ENCODE peak calls at places on chromosomes 16 and 17, in nine cellular contexts. F is NCI-H510A; V is EL; M is cardiac fibroblast; P is activated T-cell treated with anti-CD3 and anti-CD28 coated beads, Interleukin-2, amount 50 U/mL, for 72 hours; C is tibial nerve; A is activated CD4-positive, CD25-positive, alpha-beta regulatory T cell; H is KG1; E is ELR. L is an unnamed sample.
A peak's percentile ranks its signal among the peaks of the same experiment; 100 is the strongest.

GRCh38 chr16:14113344-14113743 is 42.2 kb downstream of the MRTFB start:
- DNase-seq in F (no peak), V (no peak), M (no peak), P (no peak), C (no peak), A (no peak), H (no peak), E (no peak), L (no peak)

GRCh38 chr17:43584666-43585102 is 38.5 kb upstream of the ETV4 start:
- DNase-seq in F (no peak), V (peak; percentile 56), M (peak; percentile 64), P (no peak), C (no peak), A (no peak), H (no peak), E (no peak), L (no peak)

GRCh38 chr17:60920107-60920506 is 242.5 kb downstream of the BCAS3 start:
- DNase-seq in F (no peak), V (no peak), M (no peak), P (no peak), C (no peak), A (no peak), H (no peak), E (no peak), L (no peak)

GRCh38 chr17:21283482-21284318 is 811 bp upstream of the MAP2K3 start:
- DNase-seq in F (no peak), V (peak; percentile 60), M (peak; percentile 48), P (no peak), C (peak; percentile 16), A (no peak), H (no peak), E (peak; percentile 70), L (peak; percentile 42)

GRCh38 chr17:34382586-34383224 is 19.7 kb upstream of the CCL1 start:
- DNase-seq in F (no peak), V (no peak), M (peak; percentile 26), P (peak; percentile 72), C (no peak), A (no peak), H (no peak), E (no peak), L (no peak)

GRCh38 chr16:2060346-2060745 is 12.6 kb downstream of the TSC2 start:
- DNase-seq in F (no peak), V (no peak), M (no peak), P (no peak), C (no peak), A (no peak), H (no peak), E (no peak), L (no peak)

GRCh38 chr17:32909787-32910369 is 18.1 kb upstream of the TMEM98 start:
- DNase-seq in F (peak; percentile 17), V (peak; percentile 83), M (peak; percentile 89), P (peak; percentile 67), C (peak; percentile 92), A (no peak), H (no peak), E (peak; percentile 79), L (peak; percentile 88)

GRCh38 chr17:44782349-44782850 is 23.6 kb downstream of the ADAM11 start:
- DNase-seq in F (no peak), V (no peak), M (no peak), P (no peak), C (no peak), A (no peak), H (no peak), E (no peak), L (no peak)

GRCh38 chr16:5982979-5983378 is 885.4 kb upstream of the EEF2KMT start:
- DNase-seq in F (no peak), V (no peak), M (no peak), P (no peak), C (no peak), A (no peak), H (no peak), E (no peak), L (no peak)

GRCh38 chr16:11064846-11065245 is 120.5 kb downstream of the CLEC16A start:
- DNase-seq in F (no peak), V (peak; percentile 18), M (no peak), P (no peak), C (no peak), A (no peak), H (no peak), E (no peak), L (no peak)

GRCh38 chr17:50117202-50118040 is 12.5 kb downstream of the SAMD14 start:
- DNase-seq in F (peak; percentile 78), V (no peak), M (peak; percentile 65), P (peak; percentile 77), C (no peak), A (peak; percentile 17), H (no peak), E (peak; percentile 71), L (peak; percentile 77)

GRCh38 chr16:89053725-89054029 is 40.0 kb upstream of the ACSF3 start:
- DNase-seq in F (no peak), V (no peak), M (no peak), P (no peak), C (no peak), A (no peak), H (no peak), E (no peak), L (no peak)

GRCh38 chr16:26598989-26599785 is 467.5 kb upstream of the C16orf82 start:
- DNase-seq in F (no peak), V (no peak), M (no peak), P (no peak), C (no peak), A (no peak), H (no peak), E (no peak), L (no peak)

GRCh38 chr16:82248257-82248656 is 78.2 kb upstream of the MPHOSPH6 start:
- DNase-seq in F (no peak), V (no peak), M (no peak), P (no peak), C (no peak), A (no peak), H (no peak), E (no peak), L (no peak)

GRCh38 chr17:38332735-38333134 is 11.0 kb downstream of the GPR179 start:
- DNase-seq in F (no peak), V (no peak), M (no peak), P (no peak), C (no peak), A (no peak), H (no peak), E (no peak), L (no peak)

GRCh38 chr16:50667497-50668367 is 13.4 kb downstream of the SNX20 start:
- DNase-seq in F (no peak), V (no peak), M (no peak), P (no peak), C (no peak), A (no peak), H (no peak), E (no peak), L (peak; percentile 32)

GRCh38 chr16:11596572-11597226 is 10.0 kb upstream of the LITAF start:
- DNase-seq in F (no peak), V (no peak), M (no peak), P (no peak), C (no peak), A (no peak), H (no peak), E (no peak), L (peak; percentile 68)

GRCh38 chr17:38454528-38454927 is 26.3 kb downstream of the ARHGAP23 start:
- DNase-seq in F (no peak), V (peak; percentile 91), M (peak; percentile 84), P (no peak), C (peak; percentile 52), A (no peak), H (no peak), E (peak; percentile 83), L (peak; percentile 72)

GRCh38 chr16:10876799-10877341 is at the start of gene CIITA:
- DNase-seq in F (no peak), V (peak; percentile 96), M (peak; percentile 64), P (peak; percentile 86), C (peak; percentile 83), A (peak; percentile 5), H (peak; percentile 94), E (peak; percentile 97), L (peak; percentile 95)

GRCh38 chr16:85316321-85316919 is 204.1 kb upstream of the CIBAR2 start:
- DNase-seq in F (no peak), V (peak; percentile 49), M (peak; percentile 72), P (peak; percentile 68), C (no peak), A (no peak), H (peak; percentile 22), E (peak; percentile 67), L (peak; percentile 61)

GRCh38 chr16:10978124-10978523 is 33.8 kb downstream of the CLEC16A start:
- DNase-seq in F (no peak), V (no peak), M (no peak), P (no peak), C (no peak), A (no peak), H (no peak), E (no peak), L (no peak)

GRCh38 chr17:74126179-74126900 is 77.1 kb upstream of the RPL38 start:
- DNase-seq in F (no peak), V (no peak), M (no peak), P (no peak), C (no peak), A (no peak), H (no peak), E (no peak), L (no peak)

GRCh38 chr16:71645450-71645849 is 19.5 kb downstream of the MARVELD3 start:
- DNase-seq in F (no peak), V (peak; percentile 33), M (peak; percentile 53), P (no peak), C (no peak), A (no peak), H (no peak), E (peak; percentile 56), L (peak; percentile 71)

GRCh38 chr17:17350491-17351355 is 47.5 kb downstream of the NT5M start:
- DNase-seq in F (no peak), V (peak; percentile 58), M (no peak), P (no peak), C (no peak), A (no peak), H (no peak), E (peak; percentile 72), L (peak; percentile 52)

GRCh38 chr17:79106958-79107357 is 32.3 kb downstream of the ENGASE start:
- DNase-seq in F (no peak), V (no peak), M (no peak), P (no peak), C (no peak), A (no peak), H (no peak), E (no peak), L (no peak)

GRCh38 chr16:15996432-15997109 is 47.2 kb downstream of the ABCC1 start:
- DNase-seq in F (no peak), V (peak; percentile 97), M (peak; percentile 92), P (no peak), C (peak; percentile 65), A (no peak), H (no peak), E (peak; percentile 95), L (peak; percentile 40)

GRCh38 chr17:77128895-77129567 is 11.7 kb upstream of the SEC14L1 start:
- DNase-seq in F (no peak), V (peak; percentile 30), M (peak; percentile 80), P (no peak), C (no peak), A (no peak), H (no peak), E (no peak), L (no peak)

GRCh38 chr17:44608732-44609435 is 47.4 kb upstream of the MEIOC start:
- DNase-seq in F (peak; percentile 55), V (peak; percentile 9), M (no peak), P (no peak), C (no peak), A (no peak), H (no peak), E (no peak), L (no peak)

GRCh38 chr16:9027070-9027799 is 63.5 kb upstream of the USP7 start:
- DNase-seq in F (no peak), V (no peak), M (no peak), P (no peak), C (no peak), A (no peak), H (no peak), E (no peak), L (peak; percentile 71)

GRCh38 chr17:58172369-58173071 is 5.7 kb downstream of the OR4D2 start:
- DNase-seq in F (peak; percentile 18), V (peak; percentile 34), M (peak; percentile 15), P (peak; percentile 45), C (no peak), A (no peak), H (no peak), E (peak; percentile 65), L (peak; percentile 66)

GRCh38 chr16:30439720-30440348 is 5.8 kb downstream of the SEPHS2 start:
- DNase-seq in F (no peak), V (no peak), M (no peak), P (no peak), C (no peak), A (no peak), H (no peak), E (no peak), L (no peak)

L was measured in epithelial cell of esophagus.